ENCODE peak calls at places on chromosomes 7 and 10, in four cellular contexts. One of them, this sample, is unnamed.

GRCh38 chr7:26675143-26675887 is 189.1 kb downstream of the SKAP2 start:
- DNase-seq in activated naive CD8-positive, alpha-beta T cell treated with anti-CD3 and anti-CD28 coated beads, Interleukin-2, amount 10 ng/mL, durations not matched to agents 7 days and 5 days: no peak
- DNase-seq in iris pigment epithelial cell: peak
- DNase-seq in T-helper 1 cell: no peak
- DNase-seq in this sample: no peak

GRCh38 chr7:91311844-91312243 is 47.6 kb downstream of the FZD1 start:
- DNase-seq in T-helper 1 cell: no peak
- DNase-seq in activated naive CD8-positive, alpha-beta T cell treated with anti-CD3 and anti-CD28 coated beads, Interleukin-2, amount 10 ng/mL, durations not matched to agents 7 days and 5 days: no peak
- DNase-seq in iris pigment epithelial cell: no peak
- DNase-seq in this sample: no peak

GRCh38 chr7:11507929-11508328 is 324.1 kb downstream of the THSD7A start:
- DNase-seq in iris pigment epithelial cell: no peak
- DNase-seq in activated naive CD8-positive, alpha-beta T cell treated with anti-CD3 and anti-CD28 coated beads, Interleukin-2, amount 10 ng/mL, durations not matched to agents 7 days and 5 days: no peak
- DNase-seq in T-helper 1 cell: no peak
- DNase-seq in this sample: no peak

GRCh38 chr7:9600974-9601373 is 1167.6 kb downstream of the NXPH1 start:
- DNase-seq in iris pigment epithelial cell: no peak
- DNase-seq in T-helper 1 cell: no peak
- DNase-seq in activated naive CD8-positive, alpha-beta T cell treated with anti-CD3 and anti-CD28 coated beads, Interleukin-2, amount 10 ng/mL, durations not matched to agents 7 days and 5 days: no peak
- DNase-seq in this sample: no peak

GRCh38 chr7:120186688-120187087 is 86.3 kb upstream of the KCND2 start:
- DNase-seq in T-helper 1 cell: no peak
- DNase-seq in activated naive CD8-positive, alpha-beta T cell treated with anti-CD3 and anti-CD28 coated beads, Interleukin-2, amount 10 ng/mL, durations not matched to agents 7 days and 5 days: no peak
- DNase-seq in iris pigment epithelial cell: no peak
- DNase-seq in this sample: no peak

GRCh38 chr7:128902761-128903585 is 7.5 kb downstream of the KCP start:
- DNase-seq in T-helper 1 cell: no peak
- DNase-seq in activated naive CD8-positive, alpha-beta T cell treated with anti-CD3 and anti-CD28 coated beads, Interleukin-2, amount 10 ng/mL, durations not matched to agents 7 days and 5 days: no peak
- DNase-seq in iris pigment epithelial cell: peak
- DNase-seq in this sample: no peak

GRCh38 chr7:69596723-69597277 is 1.5 kb upstream of the AUTS2 start:
- DNase-seq in iris pigment epithelial cell: peak
- DNase-seq in T-helper 1 cell: no peak
- DNase-seq in activated naive CD8-positive, alpha-beta T cell treated with anti-CD3 and anti-CD28 coated beads, Interleukin-2, amount 10 ng/mL, durations not matched to agents 7 days and 5 days: no peak
- DNase-seq in this sample: peak

GRCh38 chr7:98223898-98224700 is 12.9 kb downstream of the BHLHA15 start:
- DNase-seq in iris pigment epithelial cell: no peak
- DNase-seq in activated naive CD8-positive, alpha-beta T cell treated with anti-CD3 and anti-CD28 coated beads, Interleukin-2, amount 10 ng/mL, durations not matched to agents 7 days and 5 days: no peak
- DNase-seq in T-helper 1 cell: peak
- DNase-seq in this sample: no peak

GRCh38 chr7:31875424-31875823 is 188.4 kb downstream of the PPP1R17 start:
- DNase-seq in iris pigment epithelial cell: no peak
- DNase-seq in T-helper 1 cell: no peak
- DNase-seq in activated naive CD8-positive, alpha-beta T cell treated with anti-CD3 and anti-CD28 coated beads, Interleukin-2, amount 10 ng/mL, durations not matched to agents 7 days and 5 days: no peak
- DNase-seq in this sample: peak

GRCh38 chr10:119542357-119542989 is at the start of gene RGS10:
- DNase-seq in iris pigment epithelial cell: peak
- DNase-seq in T-helper 1 cell: peak
- DNase-seq in activated naive CD8-positive, alpha-beta T cell treated with anti-CD3 and anti-CD28 coated beads, Interleukin-2, amount 10 ng/mL, durations not matched to agents 7 days and 5 days: peak
- DNase-seq in this sample: peak